ENCODE peak calls at places on chromosomes 11 and 22, in six cellular contexts. A is uterus, K is IMR-90, P is A549, V is heart left ventricle, Y is sigmoid colon. O is an unnamed sample. For H3K4me1, the result is how much of the 10 kb centered on the place peaks cover.

GRCh38 chr11:86589856-86590589 is 82.4 kb downstream of the ME3 start:
- DNase-seq in A (no peak), P (no peak), V (no peak), Y (no peak), K (no peak), O (no peak)

GRCh38 chr22:18005201-18005926 is 19.0 kb downstream of the MICAL3 start:
- DNase-seq in Y (no peak), K (no peak), V (no peak), P (no peak), A (no peak), O (no peak)

GRCh38 chr11:4551346-4551979 is 6.5 kb downstream of the OR52M1 start:
- DNase-seq in V (no peak), K (peak), Y (no peak), P (peak), A (no peak), O (no peak)

GRCh38 chr22:32270641-32271369 is 15.7 kb upstream of the SLC5A4 start:
- DNase-seq in Y (no peak), K (no peak), P (no peak), A (no peak), V (no peak), O (peak)

GRCh38 chr11:35174666-35175065 is 35.7 kb downstream of the CD44 start:
- DNase-seq in A (no peak), P (no peak), V (no peak), K (peak), Y (no peak), O (no peak)

GRCh38 chr11:131425285-131425684 is 54.9 kb downstream of the NTM start:
- DNase-seq in K (no peak), P (no peak), A (no peak), V (no peak), Y (no peak), O (no peak)

GRCh38 chr11:75386912-75387311 is 12.4 kb upstream of the RPS3 start:
- DNase-seq in K (no peak), A (no peak), P (peak), Y (peak), V (no peak), O (no peak)

GRCh38 chr11:83035070-83035854 is 36.4 kb downstream of the RAB30 start:
- DNase-seq in V (no peak), A (no peak), Y (no peak), P (no peak), K (no peak), O (no peak)

GRCh38 chr11:91978747-91979146 is 245.9 kb upstream of the FAT3 start:
- DNase-seq in V (no peak), Y (no peak), A (no peak), K (no peak), P (no peak), O (no peak)

GRCh38 chr11:12248330-12248729 is 129.0 kb upstream of the PARVA start:
- DNase-seq in A (peak), K (peak), Y (peak), P (peak), V (peak), O (no peak)

GRCh38 chr11:65422104-65422632 is 430 bp upstream of the NEAT1 start:
- DNase-seq in V (peak), Y (peak), P (peak), A (peak), K (peak), O (peak)
- TF ChIP-seq POLR2A in V (no peak), Y (peak), P (no peak), A (peak), K (no peak), O (peak)

GRCh38 chr11:44305149-44305642 is 4.7 kb downstream of the ALX4 start:
- DNase-seq in A (no peak), V (no peak), P (no peak), Y (no peak), K (no peak), O (no peak)
- TF ChIP-seq CTCF in A (no peak), V (no peak), P (no peak), Y (no peak), K (no peak), O (no peak)

DNA sequence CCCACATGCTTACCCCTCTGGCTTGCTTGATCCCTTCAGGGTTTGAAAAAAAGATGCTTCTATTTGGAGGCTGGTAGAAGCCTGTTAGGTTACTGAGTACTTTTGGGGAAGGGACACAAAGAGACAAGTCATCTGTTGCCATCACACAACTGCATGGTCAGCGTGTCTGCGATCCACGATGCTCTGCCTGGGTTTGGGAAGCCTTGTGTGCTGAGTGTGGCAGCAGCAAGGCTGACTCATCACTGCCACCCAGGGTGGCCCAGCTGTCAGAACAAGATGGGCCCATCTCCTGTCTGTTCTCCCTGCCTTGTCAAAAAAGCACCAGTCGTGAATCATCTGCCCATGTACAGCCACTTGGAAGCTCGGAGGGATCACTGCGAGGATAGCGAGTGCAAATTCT is 26.2 kb downstream of the UBASH3B start:
- DNase-seq in K (no peak), P (peak), A (no peak), Y (no peak), V (no peak), O (no peak)
- H3K4me1 ChIP-seq in K (under half), P (half or more), A (under half), Y (under half), V (under half), O (under half)

GRCh38 chr22:37849089-37849751 is at the start of gene EIF3L:
- DNase-seq in Y (peak), P (peak), V (peak), A (peak), K (peak), O (peak)
- TF ChIP-seq POLR2A in Y (peak), P (peak), V (peak), A (peak), K (peak), O (peak)

DNA sequence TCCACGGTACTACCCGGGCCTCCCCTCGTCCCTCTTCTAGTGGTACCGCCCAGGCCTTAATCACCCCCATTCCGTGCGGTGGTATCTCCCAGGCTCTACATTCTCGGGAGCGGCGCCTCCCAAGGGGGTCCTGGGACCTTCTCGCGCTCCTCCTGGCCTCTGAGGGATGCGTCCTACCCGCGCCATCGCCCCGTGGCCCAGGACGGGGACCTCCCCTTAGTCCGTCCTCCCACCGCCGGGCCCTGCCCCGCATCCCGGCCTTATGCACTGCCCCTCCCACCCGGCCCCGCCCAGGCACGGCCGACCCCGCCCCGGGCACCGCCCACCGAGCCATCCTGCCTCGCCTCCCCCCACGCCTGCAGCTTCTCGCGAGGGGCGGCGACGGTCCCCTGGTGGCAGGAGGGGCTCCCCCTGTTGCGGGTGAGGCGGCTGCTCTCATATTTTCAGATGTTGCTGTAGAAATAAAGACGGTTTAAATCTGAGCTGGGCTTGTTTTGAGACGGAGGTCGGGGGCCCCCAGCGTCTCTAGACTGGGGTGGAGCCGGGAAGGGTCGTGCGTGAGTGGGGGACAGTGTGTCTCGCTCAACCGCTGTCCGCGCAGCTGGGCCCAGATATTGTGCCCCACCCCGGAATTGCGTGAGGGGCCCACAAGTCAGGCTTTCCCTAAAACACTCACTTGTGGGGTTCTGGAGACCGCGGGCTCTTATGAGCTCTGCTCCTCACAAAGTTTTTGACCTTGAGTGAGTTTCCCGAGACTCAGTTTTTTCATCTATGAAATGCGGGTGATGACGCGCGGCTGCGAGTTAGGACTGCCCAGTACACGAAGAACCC is 845 bp upstream of the RAB1B start:
- DNase-seq in P (peak), V (peak), Y (peak), K (peak), A (peak), O (peak)
- TF ChIP-seq CTCF in P (no peak), V (no peak), Y (peak), K (peak), A (peak), O (peak)

DNA sequence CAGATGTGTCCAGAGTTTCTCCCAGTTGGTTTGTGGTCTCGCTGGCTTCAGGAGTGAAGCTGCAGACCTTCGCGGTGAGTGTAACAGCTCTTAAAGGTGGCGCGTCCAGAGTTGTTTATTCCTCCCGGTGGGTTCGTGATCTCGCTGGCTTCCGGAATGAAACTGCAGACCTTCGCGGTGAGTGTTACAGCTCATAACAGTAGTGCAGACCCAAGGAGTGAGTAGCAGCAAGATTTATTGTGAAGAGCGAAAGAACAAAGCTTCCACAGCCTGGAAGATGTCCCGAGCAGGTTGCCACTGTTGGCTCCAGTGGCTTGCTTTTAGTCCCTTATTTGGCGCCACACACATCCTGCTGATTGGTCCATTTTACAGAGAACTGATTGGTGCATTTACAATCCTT is 1.8 kb upstream of the PGA3 start:
- DNase-seq in P (no peak), K (no peak), V (no peak), A (no peak), Y (no peak), O (no peak)
- H3K4me1 ChIP-seq in P (under half), K (under half), V (under half), A (under half), Y (under half), O (under half)

DNA sequence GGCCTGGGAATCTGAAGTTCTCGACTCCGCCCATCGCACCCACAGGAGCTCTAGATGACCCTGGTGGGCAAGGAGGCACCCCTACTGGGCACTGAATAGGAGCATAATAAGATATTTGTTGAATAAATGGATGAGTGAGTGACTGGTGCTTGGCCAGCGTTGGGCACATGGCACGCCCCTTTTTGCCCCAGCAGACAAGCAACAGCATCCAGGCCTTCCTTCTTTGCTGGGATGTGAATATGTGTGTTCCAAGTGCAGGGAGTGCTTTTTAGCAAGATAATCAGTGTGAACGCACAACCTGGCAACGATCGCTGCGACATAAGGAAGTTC is 450 bp upstream of the CELF1 start:
- DNase-seq in P (no peak), Y (no peak), K (no peak), V (no peak), A (no peak), O (no peak)
- TF ChIP-seq POLR2A in P (no peak), Y (no peak), K (no peak), V (no peak), A (no peak), O (no peak)

GRCh38 chr22:20069331-20070042 is 10.6 kb upstream of the DGCR8 start:
- DNase-seq in P (no peak), Y (no peak), V (no peak), A (no peak), K (no peak), O (no peak)

GRCh38 chr22:20068640-20069039 is 11.4 kb upstream of the DGCR8 start:
- DNase-seq in Y (no peak), V (no peak), P (no peak), K (no peak), A (no peak), O (no peak)

GRCh38 chr22:20065896-20066616 is 14.0 kb upstream of the DGCR8 start:
- DNase-seq in V (no peak), K (no peak), Y (no peak), P (no peak), A (no peak), O (no peak)

GRCh38 chr22:20064545-20065262 is 15.3 kb upstream of the DGCR8 start:
- DNase-seq in K (no peak), A (no peak), V (no peak), Y (peak), P (no peak), O (no peak)

GRCh38 chr22:20066617-20067383 is 13.2 kb upstream of the DGCR8 start:
- DNase-seq in P (no peak), Y (no peak), V (no peak), K (no peak), A (no peak), O (no peak)
- TF ChIP-seq CTCF in P (no peak), Y (no peak), V (no peak), K (no peak), A (no peak), O (no peak)

GRCh38 chr11:46529928-46530574 is 63.8 kb downstream of the AMBRA1 start:
- DNase-seq in V (no peak), P (no peak), K (no peak), A (no peak), Y (no peak), O (no peak)

GRCh38 chr11:46535688-46536087 is 58.1 kb downstream of the AMBRA1 start:
- DNase-seq in A (no peak), K (no peak), P (no peak), Y (no peak), V (no peak), O (no peak)

GRCh38 chr11:46537121-46537520 is 56.7 kb downstream of the AMBRA1 start:
- DNase-seq in Y (no peak), V (no peak), P (peak), K (peak), A (no peak), O (no peak)

GRCh38 chr11:46534713-46535112 is 59.1 kb downstream of the AMBRA1 start:
- DNase-seq in P (no peak), V (no peak), Y (no peak), K (no peak), A (no peak), O (no peak)

GRCh38 chr11:46533396-46534110 is 60.3 kb downstream of the AMBRA1 start:
- DNase-seq in V (no peak), K (no peak), A (no peak), P (no peak), Y (no peak), O (no peak)
- H3K4me1 ChIP-seq in V (under half), K (under half), A (under half), P (under half), Y (under half), O (under half)

O was measured in spleen.